ENCODE peak calls at places on chromosome 6, in seven cellular contexts. V, M, I, U, D, A and Z are unnamed samples.
A peak's percentile ranks its signal among the peaks of the same experiment; 100 is the strongest.

GRCh38 chr6:138371720-138372119 is 6.0 kb upstream of the SMIM28 start:
- DNase-seq in M (no peak), U (no peak), D (no peak), V (no peak), A (peak; percentile 7), I (no peak), Z (no peak)

GRCh38 chr6:134774244-134774643 is 175.7 kb downstream of the ALDH8A1 start:
- DNase-seq in V (no peak), I (no peak), A (no peak), D (no peak), M (peak; percentile 93), U (no peak), Z (no peak)

GRCh38 chr6:48147101-48147500 is 36.1 kb upstream of the PTCHD4 start:
- DNase-seq in M (no peak), U (no peak), A (no peak), D (no peak), I (no peak), V (no peak), Z (no peak)

GRCh38 chr6:43809417-43810305 is 39.6 kb downstream of the VEGFA start:
- DNase-seq in D (peak; percentile 83), M (peak; percentile 97), U (no peak), A (peak; percentile 28), V (no peak), I (no peak), Z (no peak)

GRCh38 chr6:11427827-11428245 is 109.7 kb upstream of the TMEM170B start:
- DNase-seq in D (no peak), A (no peak), M (peak; percentile 33), I (no peak), U (no peak), V (no peak), Z (no peak)

GRCh38 chr6:87714093-87714809 is 12.2 kb upstream of the AKIRIN2 start:
- DNase-seq in I (no peak), M (peak; percentile 88), D (no peak), V (no peak), A (no peak), U (no peak), Z (no peak)

GRCh38 chr6:4948781-4949450 is 54.9 kb downstream of the RPP40 start:
- DNase-seq in D (no peak), M (no peak), V (no peak), U (no peak), A (no peak), I (no peak), Z (no peak)

GRCh38 chr6:127515794-127516675 is 3.1 kb downstream of the MTCL3 start:
- DNase-seq in I (peak; percentile 60), U (peak; percentile 54), M (peak; percentile 55), V (peak; percentile 59), A (no peak), D (peak; percentile 40), Z (no peak)

GRCh38 chr6:42260424-42260888 is 42.8 kb upstream of the MRPS10 start:
- DNase-seq in A (peak; percentile 40), M (no peak), I (no peak), U (no peak), V (no peak), D (no peak), Z (no peak)

GRCh38 chr6:134911532-134911931 is 38.4 kb downstream of the ALDH8A1 start:
- DNase-seq in U (no peak), M (peak; percentile 88), I (no peak), D (no peak), V (no peak), A (no peak), Z (no peak)

GRCh38 chr6:80077067-80077466 is 29.4 kb upstream of the BCKDHB start:
- DNase-seq in M (no peak), D (no peak), A (no peak), I (no peak), U (no peak), V (no peak), Z (no peak)

GRCh38 chr6:135493218-135493961 is 4.2 kb downstream of the AHI1 start:
- DNase-seq in U (no peak), A (no peak), D (no peak), M (peak; percentile 35), I (no peak), V (no peak), Z (no peak)

GRCh38 chr6:167906899-167907298 is 80.2 kb downstream of the AFDN start:
- DNase-seq in V (peak; percentile 77), U (peak; percentile 74), M (no peak), D (peak; percentile 46), I (no peak), A (no peak), Z (no peak)

GRCh38 chr6:15032015-15032414 is 213.9 kb upstream of the JARID2 start:
- DNase-seq in D (no peak), V (no peak), I (no peak), U (no peak), M (no peak), A (no peak), Z (no peak)

GRCh38 chr6:111468329-111469012 is 14.5 kb downstream of the REV3L start:
- DNase-seq in U (no peak), I (no peak), M (peak; percentile 56), A (no peak), V (no peak), D (no peak), Z (no peak)

GRCh38 chr6:168319279-168320051 is at the start of gene DACT2:
- DNase-seq in U (no peak), D (no peak), A (peak; percentile 18), M (no peak), V (no peak), I (no peak), Z (no peak)

GRCh38 chr6:90078513-90079289 is 184.4 kb downstream of the GJA10 start:
- DNase-seq in U (no peak), A (no peak), M (no peak), V (no peak), D (no peak), I (no peak), Z (no peak)

GRCh38 chr6:766625-767024 is 73.7 kb upstream of the EXOC2 start:
- DNase-seq in M (no peak), A (no peak), U (no peak), I (no peak), V (no peak), D (no peak), Z (peak; percentile 8)

GRCh38 chr6:4599924-4600323 is 176.3 kb upstream of the CDYL start:
- DNase-seq in M (peak; percentile 84), U (no peak), D (no peak), A (no peak), I (no peak), V (no peak), Z (no peak)

DNA sequence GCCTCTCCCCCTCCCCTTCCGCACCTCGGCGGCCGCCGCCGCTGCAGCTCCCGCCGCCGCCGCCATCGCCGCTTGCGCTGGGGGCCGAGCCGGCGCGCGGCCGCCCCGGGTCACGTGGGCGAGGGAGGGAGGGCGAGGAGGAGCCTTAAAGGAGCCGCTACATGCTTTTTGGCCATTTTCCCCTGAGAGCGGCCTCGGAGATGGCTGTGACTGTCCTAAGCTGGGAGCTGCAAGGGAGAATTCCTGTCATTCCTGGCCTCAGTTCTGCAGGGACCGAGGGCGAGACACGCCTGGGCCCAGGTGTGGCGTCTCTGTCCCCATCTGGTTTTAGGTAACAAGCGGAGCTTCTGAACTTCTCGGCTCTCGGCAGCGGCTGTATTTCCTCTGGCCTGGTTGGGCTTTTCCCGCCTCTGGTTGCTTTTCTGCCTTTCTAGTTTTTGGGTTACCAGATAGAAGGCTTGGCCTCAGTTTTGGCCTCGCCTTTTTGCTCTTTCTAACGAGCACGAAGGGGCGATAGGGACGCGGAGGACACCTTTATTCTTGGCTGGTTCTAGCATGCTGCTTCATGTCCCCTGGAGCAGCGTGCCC is at the start of gene EHMT2:
- DNase-seq in I (peak; percentile 82), A (peak; percentile 61), U (peak; percentile 89), V (peak; percentile 90), D (peak; percentile 80), M (peak; percentile 68), Z (peak; percentile 96)
- TF ChIP-seq POLR2A in I (peak; percentile 60), A (peak; percentile 44), U (peak; percentile 51), V (peak; percentile 34), D (peak; percentile 58), M (no peak), Z (peak; percentile 25)

DNA sequence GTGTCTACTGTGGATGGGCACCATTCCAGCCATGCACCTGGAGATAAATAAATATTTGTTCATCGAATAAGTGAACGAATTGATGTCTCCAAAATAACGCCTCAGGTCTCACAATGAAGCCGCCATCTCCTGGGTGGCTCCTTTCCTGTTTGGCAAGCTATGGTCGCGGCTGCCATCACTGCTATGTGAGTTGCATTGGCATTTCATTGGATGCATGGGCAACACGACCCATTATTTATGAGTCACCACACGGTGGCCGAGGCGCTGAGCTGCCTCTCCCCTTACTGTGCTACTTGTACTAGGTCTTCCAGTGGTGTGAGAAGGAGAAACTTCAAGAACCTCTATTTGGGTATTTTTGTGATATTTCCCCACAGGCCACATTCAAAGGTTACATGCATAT is 21.3 kb upstream of the PDE10A start:
- DNase-seq in M (no peak), V (no peak), D (no peak), U (no peak), A (no peak), I (no peak), Z (peak; percentile 60)
- H3K4me3 ChIP-seq in M (no peak overlapping the region), V (no peak overlapping the region), D (no peak overlapping the region), U (no peak overlapping the region), A (no peak overlapping the region), I (no peak overlapping the region), Z (no peak overlapping the region)

DNA sequence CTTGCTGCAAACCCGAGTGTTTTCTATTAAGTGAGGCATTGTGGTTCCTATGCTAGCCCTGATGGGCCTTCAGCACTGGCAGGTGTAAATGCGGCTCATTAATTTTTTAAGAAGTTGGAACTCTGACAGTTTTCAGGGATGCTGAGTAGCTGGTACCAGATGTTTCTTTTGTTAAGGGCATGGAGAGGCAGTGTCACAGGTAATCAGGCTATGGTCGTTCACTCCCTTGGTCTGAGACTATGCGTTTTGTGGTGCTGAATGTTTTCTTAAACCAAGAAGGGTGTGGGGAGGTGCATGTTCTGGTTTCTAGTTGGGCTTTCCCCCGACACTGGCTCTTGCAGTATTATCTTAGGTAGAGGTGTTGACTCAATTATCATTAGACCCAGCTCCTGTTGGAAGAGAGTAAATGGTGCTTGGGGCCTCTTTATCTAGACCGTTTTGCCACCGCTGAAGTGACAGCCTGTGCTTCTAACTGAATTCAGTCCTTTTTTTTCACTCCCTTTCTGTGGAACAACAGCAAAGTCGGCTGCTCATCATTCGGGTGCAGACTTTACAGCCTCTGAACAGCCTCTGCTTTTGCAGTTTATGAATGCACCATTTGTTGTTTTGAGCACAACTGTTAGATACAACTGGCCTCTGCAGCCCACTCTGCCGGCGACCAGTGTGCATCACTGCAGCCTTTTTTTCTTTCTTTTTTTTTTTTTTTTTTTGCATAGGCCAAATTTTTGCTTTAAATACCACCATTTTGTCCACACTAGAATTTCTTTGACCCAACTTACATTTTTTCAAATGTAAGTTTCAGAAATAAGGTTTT is 35.6 kb downstream of the RREB1 start:
- DNase-seq in U (no peak), V (no peak), D (no peak), I (no peak), M (no peak), A (no peak), Z (no peak)
- H3K27ac ChIP-seq in U (peak overlapping the region; percentile 95), V (peak overlapping the region; percentile 94), D (peak overlapping the region; percentile 99), I (no peak overlapping the region), M (no peak overlapping the region), A (no peak overlapping the region), Z (peak overlapping the region; percentile 92)

DNA sequence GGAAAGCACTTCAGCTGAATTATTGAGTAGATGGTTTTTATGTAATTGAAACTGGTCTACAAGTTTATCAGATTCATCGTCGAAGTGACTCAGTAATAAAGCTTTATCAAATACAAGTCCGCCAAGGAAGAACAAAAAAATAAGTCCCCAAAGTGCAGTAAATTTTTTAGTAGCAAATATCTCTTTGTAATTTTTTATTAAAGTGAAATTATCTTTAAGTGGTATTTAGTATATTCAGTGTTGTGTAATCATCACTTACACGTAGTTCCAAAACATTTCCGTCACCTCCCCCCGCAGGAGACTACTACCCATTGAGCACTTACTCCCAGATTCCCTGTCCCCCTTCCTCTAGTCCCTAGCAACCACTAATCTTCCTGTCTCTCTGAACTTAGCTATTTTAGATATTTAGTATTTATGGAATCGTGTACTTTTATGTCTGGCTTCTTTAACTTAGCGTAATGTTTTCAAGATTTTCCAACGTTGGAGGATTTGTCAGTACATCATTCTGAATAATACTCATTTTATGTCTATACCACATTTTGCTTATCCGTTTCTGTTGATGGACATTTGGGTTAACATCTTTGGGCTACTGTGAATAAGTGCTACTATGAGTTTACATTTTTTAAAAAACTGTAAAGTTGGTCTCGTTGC is 1.1 kb downstream of the SRSF3 start:
- DNase-seq in M (peak; percentile 55), I (peak; percentile 39), D (peak; percentile 43), U (no peak), V (peak; percentile 39), A (no peak), Z (no peak)
- TF ChIP-seq POLR2A in M (peak; percentile 64), I (no peak), D (peak; percentile 20), U (peak; percentile 7), V (no peak), A (no peak), Z (no peak)